ENCODE peak calls at places on chromosome 20, in six cellular contexts. C is neural progenitor cell, A is IMR-90, J is OCI-LY7, Q is keratinocyte, E is DND-41. U is an unnamed sample.

GRCh38 chr20:56637576-56637975 is 8.5 kb downstream of the TFAP2C start:
- DNase-seq in J (no peak), A (no peak), E (no peak), Q (no peak), C (no peak), U (no peak)

GRCh38 chr20:63612276-63612931 is 14.5 kb downstream of the GMEB2 start:
- DNase-seq in Q (no peak), C (no peak), A (no peak), E (no peak), J (no peak), U (no peak)

GRCh38 chr20:57185188-57185743 is 81.2 kb downstream of the BMP7 start:
- DNase-seq in A (no peak), E (no peak), Q (no peak), J (no peak), C (no peak), U (no peak)

GRCh38 chr20:59776626-59777320 is 156.7 kb downstream of the SYCP2 start:
- DNase-seq in Q (no peak), A (no peak), J (no peak), E (no peak), C (no peak), U (no peak)

GRCh38 chr20:21234816-21235215 is 68.3 kb upstream of the XRN2 start:
- DNase-seq in E (no peak), C (peak), A (no peak), J (no peak), Q (no peak), U (peak)

GRCh38 chr20:23782366-23782983 is 31.7 kb upstream of the CST1 start:
- DNase-seq in J (peak), Q (no peak), C (peak), A (peak), E (peak), U (peak)

GRCh38 chr20:21353236-21353635 is 44.1 kb downstream of the NKX2-4 start:
- DNase-seq in Q (no peak), J (no peak), C (no peak), A (peak), E (no peak), U (no peak)

GRCh38 chr20:14986026-14986655 is 648.7 kb upstream of the FLRT3 start:
- DNase-seq in J (no peak), E (no peak), C (no peak), Q (no peak), A (no peak), U (no peak)

GRCh38 chr20:38946836-38947235 is 15.3 kb upstream of the DHX35 start:
- DNase-seq in E (no peak), C (no peak), J (no peak), A (no peak), Q (no peak), U (no peak)

GRCh38 chr20:61755971-61756421 is 309.7 kb downstream of the TAF4 start:
- DNase-seq in Q (no peak), A (no peak), C (no peak), J (no peak), E (no peak), U (no peak)

GRCh38 chr20:21147593-21147992 is 21.7 kb downstream of the KIZ start:
- DNase-seq in E (no peak), J (no peak), C (no peak), A (peak), Q (no peak), U (no peak)

GRCh38 chr20:64055396-64055892 is 6.0 kb upstream of the SOX18 start:
- DNase-seq in J (no peak), A (no peak), C (no peak), E (no peak), Q (no peak), U (no peak)

GRCh38 chr20:50193851-50194830 is 3.5 kb downstream of the CEBPB start:
- DNase-seq in E (no peak), C (peak), J (no peak), A (peak), Q (no peak), U (peak)

GRCh38 chr20:3471397-3472021 is 691 bp downstream of the ATRN start:
- DNase-seq in C (peak), Q (no peak), J (no peak), E (no peak), A (no peak), U (peak)

GRCh38 chr20:50304501-50304856 is 113.8 kb downstream of the CEBPB start:
- DNase-seq in J (no peak), Q (no peak), C (no peak), A (peak), E (no peak), U (no peak)

GRCh38 chr20:16387661-16388060 is 185.6 kb downstream of the KIF16B start:
- DNase-seq in E (no peak), C (no peak), A (no peak), Q (no peak), J (no peak), U (no peak)

GRCh38 chr20:36887779-36888133 is 11.8 kb downstream of the TLDC2 start:
- DNase-seq in E (no peak), A (no peak), Q (no peak), J (no peak), C (peak), U (peak)

GRCh38 chr20:46831633-46832011 is 63.0 kb upstream of the EYA2 start:
- DNase-seq in E (no peak), C (no peak), J (no peak), A (peak), Q (no peak), U (no peak)
- H2AFZ ChIP-seq in E (no peak), C (no peak), J (no peak), A (no peak), Q (no peak), U (no peak)

DNA sequence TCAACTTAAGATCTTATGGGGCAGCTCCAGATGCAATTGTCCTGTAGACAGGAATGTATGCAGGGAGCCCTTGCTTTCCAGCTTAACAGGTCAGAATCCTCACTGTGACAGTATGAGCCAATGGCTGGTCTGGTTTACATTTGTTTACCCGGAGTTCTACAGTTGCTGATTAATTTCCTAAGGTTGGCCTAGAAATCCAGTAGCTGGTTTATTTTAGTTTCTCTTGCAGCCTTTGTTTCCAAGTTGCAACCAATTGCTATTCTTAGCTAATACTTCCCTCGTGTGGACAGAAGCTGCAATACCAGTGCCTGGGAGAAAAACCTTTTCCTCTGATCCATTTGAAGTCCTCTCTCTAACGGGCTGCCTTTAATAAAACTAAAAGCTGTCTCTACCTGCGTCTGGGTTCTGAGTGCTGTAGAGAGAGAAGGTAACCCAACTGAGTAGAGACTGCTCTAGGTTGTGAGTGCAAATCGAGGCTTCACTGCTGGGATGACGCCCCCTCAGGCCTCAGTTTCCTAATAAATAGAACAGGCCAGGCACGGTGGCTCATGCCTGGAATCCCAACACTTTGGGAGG is 45.9 kb downstream of the ZNF217 start:
- DNase-seq in A (peak), Q (no peak), E (peak), J (peak), C (peak), U (peak)
- H2AFZ ChIP-seq in A (peak), Q (no peak), E (no peak), J (no peak), C (peak), U (peak)

GRCh38 chr20:53718622-53719021 is 125.0 kb upstream of the ZNF217 start:
- DNase-seq in Q (no peak), A (no peak), E (no peak), C (no peak), J (no peak), U (no peak)

GRCh38 chr20:53718142-53718481 is 124.5 kb upstream of the ZNF217 start:
- DNase-seq in Q (no peak), C (peak), E (no peak), J (no peak), A (no peak), U (no peak)

GRCh38 chr20:53714524-53714923 is 120.9 kb upstream of the ZNF217 start:
- DNase-seq in E (no peak), C (no peak), J (no peak), Q (no peak), A (no peak), U (no peak)

GRCh38 chr20:53713328-53714056 is 119.9 kb upstream of the ZNF217 start:
- DNase-seq in Q (no peak), A (no peak), J (no peak), E (no peak), C (no peak), U (peak)

GRCh38 chr20:53716385-53716784 is 122.7 kb upstream of the ZNF217 start:
- DNase-seq in C (no peak), Q (no peak), J (no peak), E (no peak), A (no peak), U (no peak)
- H2AFZ ChIP-seq in C (no peak), Q (no peak), J (no peak), E (no peak), A (no peak), U (no peak)

DNA sequence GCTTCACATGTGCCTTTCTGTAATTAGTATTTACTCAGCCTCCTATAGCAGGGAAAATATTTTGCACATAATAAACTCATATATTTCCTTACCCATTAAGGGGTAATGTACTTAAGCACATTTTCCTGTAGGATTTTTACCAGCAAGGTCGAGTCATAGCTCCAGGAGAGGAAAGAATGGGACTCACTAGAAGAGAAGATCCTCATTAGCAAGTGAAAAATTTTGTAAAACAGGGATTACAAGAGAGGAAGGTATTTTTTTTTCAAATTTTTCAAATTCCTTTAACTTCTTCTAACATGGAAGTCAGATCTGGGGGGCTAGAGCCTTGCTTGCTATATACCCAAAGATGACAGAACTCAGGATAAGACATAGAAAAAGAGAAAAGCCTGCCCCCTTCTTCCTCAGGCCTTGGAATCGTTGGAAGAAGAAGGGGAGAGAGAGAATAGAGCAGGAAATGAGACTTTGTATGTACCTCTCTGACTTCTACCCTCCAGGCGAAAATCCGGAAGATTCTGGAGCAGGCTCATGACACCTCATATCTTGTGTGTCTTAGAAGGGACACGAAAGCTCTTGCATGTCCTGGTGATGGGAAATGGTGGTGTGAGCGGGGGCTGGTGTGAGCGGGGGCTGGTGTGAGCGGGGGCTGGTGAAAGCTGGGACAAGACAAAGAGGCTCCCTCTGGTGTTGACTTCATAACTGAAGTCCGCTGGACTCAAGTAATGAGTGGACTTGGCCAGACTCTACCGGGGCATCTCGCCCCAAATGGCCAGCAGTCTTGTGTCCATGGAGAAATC is 256.9 kb upstream of the PLCB4 start:
- DNase-seq in C (no peak), E (no peak), Q (no peak), A (no peak), J (no peak), U (peak)
- H2AFZ ChIP-seq in C (no peak), E (no peak), Q (no peak), A (no peak), J (no peak), U (no peak)

GRCh38 chr20:47063407-47063806 is 168.8 kb downstream of the EYA2 start:
- DNase-seq in E (no peak), A (no peak), C (peak), J (no peak), Q (no peak), U (no peak)

GRCh38 chr20:47058236-47058635 is 163.6 kb downstream of the EYA2 start:
- DNase-seq in A (no peak), E (no peak), C (no peak), J (no peak), Q (no peak), U (no peak)

GRCh38 chr20:47063808-47064207 is 169.2 kb downstream of the EYA2 start:
- DNase-seq in J (no peak), C (peak), E (no peak), A (no peak), Q (no peak), U (no peak)

GRCh38 chr20:47061549-47061948 is 166.9 kb downstream of the EYA2 start:
- DNase-seq in C (no peak), E (no peak), A (no peak), J (no peak), Q (no peak), U (no peak)

DNA sequence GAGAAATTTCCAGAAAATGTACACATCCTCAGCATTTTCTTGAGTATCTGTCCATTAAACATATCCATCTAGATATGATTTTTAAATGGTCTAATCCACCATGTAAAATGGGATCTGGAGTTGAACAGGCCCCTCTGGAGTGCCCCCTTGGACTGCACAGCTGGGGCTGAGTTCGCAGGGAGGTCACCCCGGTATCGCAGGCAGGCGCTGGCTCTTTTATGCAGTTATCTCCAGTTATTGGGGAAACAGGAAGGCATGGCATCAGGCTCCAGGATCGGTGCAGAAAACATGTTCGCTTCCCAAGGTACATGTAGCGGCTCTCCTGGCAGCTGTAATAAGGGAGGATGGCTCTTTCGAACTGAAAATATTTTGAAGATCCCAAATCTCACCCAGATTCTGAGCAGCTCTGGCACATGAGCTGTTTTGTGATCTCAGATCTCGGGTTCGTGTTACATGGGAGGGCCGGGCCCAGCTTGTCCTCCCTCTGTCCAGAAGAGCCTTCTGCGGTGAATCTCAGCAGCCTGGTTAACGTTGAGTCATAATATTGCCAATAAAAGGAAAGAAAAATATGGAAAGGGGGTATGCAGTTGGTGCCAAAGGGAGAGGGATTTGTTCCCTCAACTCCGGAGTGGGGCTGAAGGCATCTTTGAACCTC is 167.7 kb downstream of the EYA2 start:
- DNase-seq in Q (no peak), E (no peak), J (no peak), A (no peak), C (no peak), U (no peak)
- H2AFZ ChIP-seq in Q (no peak), E (no peak), J (no peak), A (no peak), C (no peak), U (no peak)

DNA sequence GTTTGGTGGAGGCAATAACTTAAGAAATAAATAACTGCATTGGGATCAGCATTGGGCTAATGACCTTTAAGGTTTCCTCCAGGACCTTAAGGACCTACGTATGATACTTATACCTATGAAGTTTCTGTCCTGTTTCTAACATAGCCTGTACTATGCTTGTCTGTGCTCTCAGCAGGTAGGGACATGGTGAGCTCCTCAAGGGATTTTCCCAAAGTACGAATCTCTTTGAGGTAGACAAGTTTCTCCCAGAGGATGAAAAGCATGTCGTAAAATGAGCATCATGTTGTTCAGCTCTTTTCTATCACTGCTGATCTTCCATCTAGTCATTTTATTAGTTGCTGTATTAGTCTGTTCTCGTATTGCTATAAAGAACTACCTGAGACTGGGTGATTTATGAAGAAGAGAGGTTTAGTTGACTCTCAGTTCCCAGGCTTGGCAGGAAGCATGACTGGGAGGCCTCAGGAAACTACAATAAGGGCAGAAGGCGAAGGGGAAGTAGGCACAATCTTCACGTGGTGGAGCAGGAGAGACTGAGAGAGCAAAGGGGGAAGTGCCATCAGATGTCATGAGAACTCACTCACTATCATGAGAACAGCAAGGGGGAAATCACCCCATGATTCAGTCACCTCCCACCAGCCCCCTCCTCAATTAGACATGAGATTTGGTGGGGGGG is 77.8 kb upstream of the TGM3 start:
- DNase-seq in E (no peak), C (no peak), A (no peak), Q (no peak), J (no peak), U (no peak)
- H2AFZ ChIP-seq in E (no peak), C (no peak), A (no peak), Q (no peak), J (no peak), U (no peak)

GRCh38 chr20:10739134-10739533 is 65.3 kb upstream of the JAG1 start:
- DNase-seq in E (no peak), Q (no peak), J (no peak), A (no peak), C (no peak), U (no peak)
- H2AFZ ChIP-seq in E (no peak), Q (peak), J (no peak), A (peak), C (no peak), U (no peak)